ENCODE peak calls at places on chromosome 16, in six cellular contexts. W is Peyer's patch, I is GM23248, T is ascending aorta, F is IMR-90, Q is pancreas. X is an unnamed sample.

GRCh38 chr16:64751906-64752305 is 370.0 kb downstream of the CDH11 start:
- DNase-seq in W (no peak), I (peak; percentile 86), T (no peak), F (peak; percentile 90), Q (no peak), X (no peak)

GRCh38 chr16:1413684-1414531 is 596 bp downstream of the UNKL start:
- DNase-seq in W (peak; percentile 73), I (peak; percentile 74), T (no peak), F (peak; percentile 27), Q (peak; percentile 83), X (peak; percentile 74)

GRCh38 chr16:31451681-31452351 is 7.5 kb upstream of the ARMC5 start:
- DNase-seq in W (no peak), I (peak; percentile 89), T (no peak), F (peak; percentile 80), Q (no peak), X (peak; percentile 78)

GRCh38 chr16:85046957-85047866 is 19.6 kb downstream of the KIAA0513 start:
- DNase-seq in W (no peak), I (no peak), T (no peak), F (no peak), Q (no peak), X (no peak)

GRCh38 chr16:19223235-19223847 is 55.3 kb downstream of the SYT17 start:
- DNase-seq in W (peak; percentile 19), I (peak; percentile 5), T (no peak), F (peak; percentile 4), Q (peak; percentile 73), X (no peak)

GRCh38 chr16:3469736-3470135 is 25.6 kb downstream of the C16orf90 start:
- DNase-seq in W (no peak), I (no peak), T (no peak), F (no peak), Q (no peak), X (no peak)

GRCh38 chr16:31355701-31356100 is 725 bp downstream of the ITGAX start:
- DNase-seq in W (no peak), I (no peak), T (no peak), F (no peak), Q (no peak), X (no peak)

GRCh38 chr16:73093146-73094144 is 45.5 kb upstream of the ZFHX3 start:
- DNase-seq in W (no peak), I (no peak), T (no peak), F (peak; percentile 54), Q (no peak), X (no peak)

GRCh38 chr16:89946515-89946914 is 2.0 kb upstream of the DEF8 start:
- DNase-seq in W (no peak), I (no peak), T (no peak), F (no peak), Q (no peak), X (no peak)

GRCh38 chr16:46986896-46987295 is 13.4 kb upstream of the DNAJA2 start:
- DNase-seq in W (no peak), I (no peak), T (no peak), F (no peak), Q (no peak), X (no peak)

GRCh38 chr16:46688101-46688656 is 799 bp downstream of the VPS35 start:
- DNase-seq in W (peak; percentile 62), I (no peak), T (peak; percentile 37), F (peak; percentile 20), Q (no peak), X (no peak)

GRCh38 chr16:49964316-49964715 is 60.7 kb upstream of the CNEP1R1 start:
- DNase-seq in W (no peak), I (no peak), T (no peak), F (no peak), Q (no peak), X (no peak)

GRCh38 chr16:89172901-89173628 is 1.5 kb downstream of the CDH15 start:
- DNase-seq in W (no peak), I (no peak), T (no peak), F (no peak), Q (no peak), X (no peak)

GRCh38 chr16:799948-800833 is at the start of gene GNG13:
- DNase-seq in W (no peak), I (peak; percentile 38), T (no peak), F (no peak), Q (no peak), X (no peak)

GRCh38 chr16:88577166-88577565 is 7.0 kb downstream of the ZC3H18 start:
- DNase-seq in W (no peak), I (no peak), T (no peak), F (no peak), Q (no peak), X (no peak)

GRCh38 chr16:80198265-80198994 is 342.4 kb upstream of the DYNLRB2 start:
- DNase-seq in W (no peak), I (peak; percentile 33), T (no peak), F (peak; percentile 18), Q (no peak), X (no peak)

GRCh38 chr16:26204138-26204537 is 512.4 kb downstream of the HS3ST4 start:
- DNase-seq in W (no peak), I (no peak), T (no peak), F (no peak), Q (no peak), X (no peak)

GRCh38 chr16:76796978-76797377 is 394.0 kb upstream of the MON1B start:
- DNase-seq in W (no peak), I (no peak), T (no peak), F (no peak), Q (no peak), X (no peak)

GRCh38 chr16:23979426-23979825 is 143.6 kb downstream of the PRKCB start:
- DNase-seq in W (no peak), I (no peak), T (no peak), F (no peak), Q (no peak), X (no peak)

GRCh38 chr16:56409195-56409594 is 16.1 kb downstream of the AMFR start:
- DNase-seq in W (no peak), I (peak; percentile 75), T (no peak), F (peak; percentile 47), Q (no peak), X (no peak)

GRCh38 chr16:87733190-87733589 is 32.6 kb downstream of the KLHDC4 start:
- DNase-seq in W (no peak), I (no peak), T (no peak), F (no peak), Q (no peak), X (no peak)

GRCh38 chr16:27240948-27241531 is 27.5 kb downstream of the NSMCE1 start:
- DNase-seq in W (no peak), I (peak; percentile 76), T (no peak), F (peak; percentile 80), Q (no peak), X (no peak)

GRCh38 chr16:588639-588888 is 1.3 kb upstream of the RAB40C start:
- DNase-seq in W (peak; percentile 52), I (peak; percentile 92), T (no peak), F (peak; percentile 80), Q (no peak), X (peak; percentile 60)

GRCh38 chr16:29303520-29303919 is 103.0 kb downstream of the NPIPB11 start:
- DNase-seq in W (no peak), I (no peak), T (no peak), F (no peak), Q (no peak), X (no peak)

GRCh38 chr16:86994651-86995171 is 322.5 kb downstream of the C16orf95 start:
- DNase-seq in W (no peak), I (peak; percentile 92), T (no peak), F (peak; percentile 97), Q (no peak), X (no peak)

GRCh38 chr16:17346774-17347569 is 123.8 kb downstream of the XYLT1 start:
- DNase-seq in W (no peak), I (no peak), T (no peak), F (no peak), Q (no peak), X (no peak)
- H3K4me1 ChIP-seq in W (peaks cover 20% of the 10 kb centered on the region), I (peaks cover 25% of the 10 kb centered on the region), T (peaks cover 21% of the 10 kb centered on the region), F (peaks cover 3% of the 10 kb centered on the region), Q (no peaks in the 10 kb centered on the region), X (no peaks in the 10 kb centered on the region)

GRCh38 chr16:52690468-52690867 is 143.5 kb upstream of the TOX3 start:
- DNase-seq in W (no peak), I (peak; percentile 0), T (no peak), F (no peak), Q (no peak), X (no peak)
- H3K9me3 ChIP-seq in W (peaks cover 14% of the 10 kb centered on the region), I (no peaks in the 10 kb centered on the region), T (no peaks in the 10 kb centered on the region), F (peaks cover 4% of the 10 kb centered on the region), Q (no peaks in the 10 kb centered on the region), X (peaks cover 17% of the 10 kb centered on the region)

GRCh38 chr16:67001726-67002125 is 13.3 kb downstream of the CES4A start:
- DNase-seq in W (no peak), I (no peak), T (no peak), F (no peak), Q (no peak), X (no peak)

GRCh38 chr16:66996324-66996982 is 8.1 kb downstream of the CES4A start:
- DNase-seq in W (no peak), I (peak; percentile 90), T (peak; percentile 43), F (peak; percentile 80), Q (no peak), X (no peak)

GRCh38 chr16:67001159-67001486 is 12.7 kb downstream of the CES4A start:
- DNase-seq in W (no peak), I (no peak), T (no peak), F (no peak), Q (no peak), X (no peak)

GRCh38 chr16:66996983-66997358 is 8.6 kb downstream of the CES4A start:
- DNase-seq in W (no peak), I (no peak), T (no peak), F (no peak), Q (no peak), X (no peak)

DNA sequence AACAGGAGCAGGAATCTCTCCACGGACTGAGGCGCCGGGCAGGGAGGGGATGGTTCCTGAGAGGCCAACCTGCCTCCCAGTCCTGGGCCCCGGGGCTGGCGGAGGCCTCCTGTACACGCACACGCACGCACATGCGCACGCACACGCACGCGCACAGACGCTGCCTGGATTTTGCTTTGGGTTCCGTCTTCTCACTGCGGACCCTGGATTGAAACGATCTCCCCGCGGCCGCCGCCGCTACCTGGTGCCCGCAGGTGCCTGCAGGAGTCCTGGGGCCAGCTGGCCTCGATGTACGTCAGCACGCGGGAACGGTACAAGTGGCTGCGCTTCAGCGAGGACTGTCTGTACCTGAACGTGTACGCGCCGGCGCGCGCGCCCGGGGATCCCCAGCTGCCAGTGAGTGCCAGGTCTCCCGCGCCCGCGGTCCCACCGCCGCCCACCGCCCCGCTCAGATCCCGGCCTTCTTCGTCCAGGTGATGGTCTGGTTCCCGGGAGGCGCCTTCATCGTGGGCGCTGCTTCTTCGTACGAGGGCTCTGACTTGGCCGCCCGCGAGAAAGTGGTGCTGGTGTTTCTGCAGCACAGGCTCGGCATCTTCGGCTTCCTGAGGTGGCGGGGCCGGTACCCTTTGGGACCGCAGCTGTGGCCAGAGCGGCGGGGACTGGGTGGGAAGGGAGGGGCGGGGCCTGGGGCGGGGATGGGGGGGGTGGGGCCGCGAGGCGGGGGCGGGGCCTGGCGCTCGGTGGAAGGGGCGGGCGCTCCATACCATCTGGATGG is 12.2 kb downstream of the CES4A start:
- DNase-seq in W (peak; percentile 66), I (peak; percentile 52), T (peak; percentile 33), F (no peak), Q (peak; percentile 79), X (no peak)
- H3K4me3 ChIP-seq in W (peak overlapping the region; percentile 59), I (peak overlapping the region; percentile 74), T (peak overlapping the region; percentile 54), F (peak overlapping the region; percentile 65), Q (peak overlapping the region; percentile 18), X (peak overlapping the region; percentile 34)

DNA sequence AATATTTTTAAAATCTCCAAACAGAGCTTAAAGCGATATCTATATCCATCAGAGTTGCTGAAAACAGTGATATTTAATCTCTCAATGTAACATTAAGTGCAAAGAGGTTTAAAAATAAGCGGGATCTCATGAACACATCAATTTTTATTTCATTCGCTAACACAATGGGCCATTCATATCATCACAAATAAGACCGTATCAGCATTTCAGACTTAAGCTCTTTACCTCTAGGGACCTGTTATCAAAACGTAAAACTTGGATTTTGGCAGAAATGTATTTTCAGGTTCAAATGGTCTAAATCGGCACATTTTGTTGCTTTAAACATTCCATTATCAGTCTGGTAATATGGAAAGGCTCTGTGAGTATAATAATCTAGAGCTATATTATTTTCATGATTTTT is 77.9 kb downstream of the TOX3 start:
- DNase-seq in W (no peak), I (no peak), T (no peak), F (no peak), Q (no peak), X (no peak)
- H3K4me1 ChIP-seq in W (no peaks in the 10 kb centered on the region), I (no peaks in the 10 kb centered on the region), T (no peaks in the 10 kb centered on the region), F (no peaks in the 10 kb centered on the region), Q (peaks cover 5% of the 10 kb centered on the region), X (no peaks in the 10 kb centered on the region)

X was measured in Caco-2.